ENCODE peak calls at places on chromosomes 4 and X, in five cellular contexts. J is osteocyte, Y is caudate nucleus, S is GM12865, A is lung. V is an unnamed sample.

GRCh38 chrX:16743604-16744325 is 24.4 kb downstream of the SYAP1 start:
- DNase-seq in A (no peak), S (no peak), J (no peak), Y (no peak), V (no peak)

GRCh38 chrX:134202561-134202960 is 34.4 kb upstream of the CCDC160 start:
- DNase-seq in Y (no peak), A (no peak), J (no peak), S (no peak), V (no peak)

GRCh38 chr4:102610476-102610875 is 109.3 kb downstream of the NFKB1 start:
- DNase-seq in Y (no peak), S (no peak), A (no peak), J (no peak), V (no peak)

GRCh38 chr4:78379991-78380739 is 171.4 kb upstream of the ANXA3 start:
- DNase-seq in J (no peak), Y (no peak), S (no peak), A (no peak), V (no peak)

GRCh38 chr4:153002110-153002509 is 66.0 kb downstream of the FHDC1 start:
- DNase-seq in A (no peak), Y (no peak), J (no peak), S (no peak), V (no peak)

GRCh38 chr4:11842620-11843263 is 414.0 kb upstream of the HS3ST1 start:
- DNase-seq in S (no peak), A (no peak), Y (no peak), J (no peak), V (no peak)

GRCh38 chr4:118821590-118822293 is 14.2 kb downstream of the SEC24D start:
- DNase-seq in S (no peak), A (no peak), J (no peak), Y (no peak), V (no peak)

GRCh38 chr4:25174674-25175073 is 14.4 kb upstream of the SEPSECS start:
- DNase-seq in S (no peak), J (no peak), Y (no peak), A (no peak), V (no peak)

GRCh38 chr4:76738081-76738931 is 159.6 kb downstream of the SOWAHB start:
- DNase-seq in S (peak; percentile 46), J (no peak), Y (no peak), A (no peak), V (no peak)

GRCh38 chr4:1754336-1754735 is 33.0 kb downstream of the TACC3 start:
- DNase-seq in Y (no peak), S (no peak), A (no peak), J (no peak), V (no peak)

GRCh38 chr4:139617702-139618490 is 47.7 kb upstream of the MGST2 start:
- DNase-seq in J (no peak), S (peak; percentile 5), A (no peak), Y (no peak), V (no peak)